ENCODE peak calls at places on chromosomes 6 and 20, in eight cellular contexts. One of them, this sample, is unnamed.

GRCh38 chr6:3453410-3453809 is 3.4 kb downstream of the SLC22A23 start:
- DNase-seq in heart right ventricle: no peak
- DNase-seq in GM23338: no peak
- DNase-seq in SJSA1: no peak
- DNase-seq in small intestine: peak; percentile 36
- DNase-seq in CD8-positive, alpha-beta T cell: no peak
- DNase-seq in mesendoderm: no peak
- DNase-seq in upper lobe of left lung: no peak
- DNase-seq in this sample: no peak

GRCh38 chr20:38210741-38211140 is 45.7 kb upstream of the TGM2 start:
- DNase-seq in heart right ventricle: no peak
- DNase-seq in GM23338: no peak
- DNase-seq in SJSA1: no peak
- DNase-seq in small intestine: no peak
- DNase-seq in CD8-positive, alpha-beta T cell: no peak
- DNase-seq in mesendoderm: no peak
- DNase-seq in upper lobe of left lung: no peak
- DNase-seq in this sample: no peak

GRCh38 chr6:125829433-125829832 is 38.7 kb downstream of the NCOA7 start:
- DNase-seq in heart right ventricle: no peak
- DNase-seq in GM23338: no peak
- DNase-seq in SJSA1: no peak
- DNase-seq in small intestine: peak; percentile 48
- DNase-seq in CD8-positive, alpha-beta T cell: no peak
- DNase-seq in mesendoderm: no peak
- DNase-seq in upper lobe of left lung: no peak
- DNase-seq in this sample: peak; percentile 75

GRCh38 chr20:59583428-59584277 is 20.7 kb upstream of the PHACTR3 start:
- DNase-seq in heart right ventricle: peak; percentile 75
- DNase-seq in GM23338: no peak
- DNase-seq in SJSA1: no peak
- DNase-seq in small intestine: no peak
- DNase-seq in CD8-positive, alpha-beta T cell: no peak
- DNase-seq in mesendoderm: no peak
- DNase-seq in upper lobe of left lung: no peak
- DNase-seq in this sample: no peak

GRCh38 chr6:109524129-109524528 is 41.1 kb upstream of the ZBTB24 start:
- DNase-seq in heart right ventricle: no peak
- DNase-seq in GM23338: peak; percentile 8
- DNase-seq in SJSA1: no peak
- DNase-seq in small intestine: no peak
- DNase-seq in CD8-positive, alpha-beta T cell: no peak
- DNase-seq in mesendoderm: no peak
- DNase-seq in upper lobe of left lung: no peak
- DNase-seq in this sample: no peak

GRCh38 chr6:39997101-39997635 is 62.9 kb upstream of the MOCS1 start:
- DNase-seq in heart right ventricle: no peak
- DNase-seq in GM23338: no peak
- DNase-seq in SJSA1: no peak
- DNase-seq in small intestine: no peak
- DNase-seq in CD8-positive, alpha-beta T cell: no peak
- DNase-seq in mesendoderm: no peak
- DNase-seq in upper lobe of left lung: no peak
- DNase-seq in this sample: no peak

GRCh38 chr20:52193886-52194545 is 2.4 kb upstream of the ZFP64 start:
- DNase-seq in heart right ventricle: no peak
- DNase-seq in GM23338: no peak
- DNase-seq in SJSA1: no peak
- DNase-seq in small intestine: peak; percentile 16
- DNase-seq in CD8-positive, alpha-beta T cell: no peak
- DNase-seq in mesendoderm: no peak
- DNase-seq in upper lobe of left lung: no peak
- DNase-seq in this sample: no peak

GRCh38 chr20:13325033-13325432 is 104.0 kb downstream of the ISM1 start:
- DNase-seq in heart right ventricle: no peak
- DNase-seq in GM23338: peak; percentile 80
- DNase-seq in SJSA1: peak; percentile 37
- DNase-seq in small intestine: peak; percentile 4
- DNase-seq in CD8-positive, alpha-beta T cell: no peak
- DNase-seq in mesendoderm: peak; percentile 79
- DNase-seq in upper lobe of left lung: peak; percentile 30
- DNase-seq in this sample: no peak

GRCh38 chr6:136371951-136372350 is 82.3 kb upstream of the BCLAF1 start:
- DNase-seq in heart right ventricle: no peak
- DNase-seq in GM23338: no peak
- DNase-seq in SJSA1: no peak
- DNase-seq in small intestine: no peak
- DNase-seq in CD8-positive, alpha-beta T cell: no peak
- DNase-seq in mesendoderm: no peak
- DNase-seq in upper lobe of left lung: no peak
- DNase-seq in this sample: no peak

GRCh38 chr6:3026811-3027626 is 27.3 kb downstream of the NQO2 start:
- DNase-seq in heart right ventricle: peak; percentile 16
- DNase-seq in GM23338: no peak
- DNase-seq in SJSA1: no peak
- DNase-seq in small intestine: peak; percentile 20
- DNase-seq in CD8-positive, alpha-beta T cell: no peak
- DNase-seq in mesendoderm: no peak
- DNase-seq in upper lobe of left lung: peak; percentile 42
- DNase-seq in this sample: peak; percentile 70

GRCh38 chr6:31007694-31008093 is 2.6 kb upstream of the MUC22 start:
- DNase-seq in heart right ventricle: no peak
- DNase-seq in GM23338: no peak
- DNase-seq in SJSA1: peak; percentile 64
- DNase-seq in small intestine: no peak
- DNase-seq in CD8-positive, alpha-beta T cell: no peak
- DNase-seq in mesendoderm: no peak
- DNase-seq in upper lobe of left lung: peak; percentile 25
- DNase-seq in this sample: no peak

GRCh38 chr6:108897371-108897770 is 49.1 kb downstream of the ARMC2 start:
- DNase-seq in heart right ventricle: peak; percentile 50
- DNase-seq in GM23338: no peak
- DNase-seq in SJSA1: no peak
- DNase-seq in small intestine: peak; percentile 53
- DNase-seq in CD8-positive, alpha-beta T cell: no peak
- DNase-seq in mesendoderm: no peak
- DNase-seq in upper lobe of left lung: no peak
- DNase-seq in this sample: no peak

GRCh38 chr6:74969591-74970267 is 236.1 kb downstream of the COL12A1 start:
- DNase-seq in heart right ventricle: no peak
- DNase-seq in GM23338: no peak
- DNase-seq in SJSA1: no peak
- DNase-seq in small intestine: no peak
- DNase-seq in CD8-positive, alpha-beta T cell: no peak
- DNase-seq in mesendoderm: no peak
- DNase-seq in upper lobe of left lung: no peak
- DNase-seq in this sample: no peak

GRCh38 chr6:44100088-44100550 is 27.1 kb downstream of the MRPL14 start:
- DNase-seq in heart right ventricle: peak; percentile 30
- DNase-seq in GM23338: peak; percentile 53
- DNase-seq in SJSA1: no peak
- DNase-seq in small intestine: peak; percentile 61
- DNase-seq in CD8-positive, alpha-beta T cell: no peak
- DNase-seq in mesendoderm: peak; percentile 54
- DNase-seq in upper lobe of left lung: no peak
- DNase-seq in this sample: no peak

GRCh38 chr6:50147371-50147770 is 97.6 kb upstream of the DEFB112 start:
- DNase-seq in heart right ventricle: no peak
- DNase-seq in GM23338: no peak
- DNase-seq in SJSA1: no peak
- DNase-seq in small intestine: no peak
- DNase-seq in CD8-positive, alpha-beta T cell: no peak
- DNase-seq in mesendoderm: no peak
- DNase-seq in upper lobe of left lung: no peak
- DNase-seq in this sample: no peak

GRCh38 chr20:10861619-10862018 is 187.8 kb upstream of the JAG1 start:
- DNase-seq in heart right ventricle: no peak
- DNase-seq in GM23338: no peak
- DNase-seq in SJSA1: peak; percentile 23
- DNase-seq in small intestine: peak; percentile 67
- DNase-seq in CD8-positive, alpha-beta T cell: no peak
- DNase-seq in mesendoderm: no peak
- DNase-seq in upper lobe of left lung: no peak
- DNase-seq in this sample: no peak

GRCh38 chr20:31566332-31566657 is 38.8 kb upstream of the ID1 start:
- DNase-seq in heart right ventricle: no peak
- DNase-seq in GM23338: no peak
- DNase-seq in SJSA1: no peak
- DNase-seq in small intestine: no peak
- DNase-seq in CD8-positive, alpha-beta T cell: no peak
- DNase-seq in mesendoderm: no peak
- DNase-seq in upper lobe of left lung: no peak
- DNase-seq in this sample: no peak

GRCh38 chr6:161943561-161943960 is 669.7 kb upstream of the AGPAT4 start:
- DNase-seq in heart right ventricle: no peak
- DNase-seq in GM23338: no peak
- DNase-seq in SJSA1: no peak
- DNase-seq in small intestine: no peak
- DNase-seq in CD8-positive, alpha-beta T cell: no peak
- DNase-seq in mesendoderm: no peak
- DNase-seq in upper lobe of left lung: no peak
- DNase-seq in this sample: no peak

GRCh38 chr6:126947070-126947469 is 171.4 kb upstream of the RSPO3 start:
- DNase-seq in heart right ventricle: no peak
- DNase-seq in GM23338: no peak
- DNase-seq in SJSA1: no peak
- DNase-seq in small intestine: no peak
- DNase-seq in CD8-positive, alpha-beta T cell: no peak
- DNase-seq in mesendoderm: no peak
- DNase-seq in upper lobe of left lung: no peak
- DNase-seq in this sample: no peak

GRCh38 chr6:87558446-87558845 is 31.3 kb downstream of the RARS2 start:
- DNase-seq in heart right ventricle: no peak
- DNase-seq in GM23338: no peak
- DNase-seq in SJSA1: peak; percentile 69
- DNase-seq in small intestine: no peak
- DNase-seq in CD8-positive, alpha-beta T cell: no peak
- DNase-seq in mesendoderm: no peak
- DNase-seq in upper lobe of left lung: no peak
- DNase-seq in this sample: no peak

GRCh38 chr6:34393191-34393967 is 910 bp upstream of the NUDT3 start:
- DNase-seq in heart right ventricle: no peak
- DNase-seq in GM23338: no peak
- DNase-seq in SJSA1: no peak
- DNase-seq in small intestine: no peak
- DNase-seq in CD8-positive, alpha-beta T cell: no peak
- DNase-seq in mesendoderm: no peak
- DNase-seq in upper lobe of left lung: peak; percentile 32
- DNase-seq in this sample: no peak

GRCh38 chr6:41366150-41366549 is 30.7 kb downstream of the NCR2 start:
- DNase-seq in heart right ventricle: no peak
- DNase-seq in GM23338: no peak
- DNase-seq in SJSA1: no peak
- DNase-seq in small intestine: no peak
- DNase-seq in CD8-positive, alpha-beta T cell: no peak
- DNase-seq in mesendoderm: no peak
- DNase-seq in upper lobe of left lung: no peak
- DNase-seq in this sample: no peak

GRCh38 chr6:11328613-11329247 is 96.3 kb upstream of the NEDD9 start:
- DNase-seq in heart right ventricle: no peak
- DNase-seq in GM23338: no peak
- DNase-seq in SJSA1: no peak
- DNase-seq in small intestine: no peak
- DNase-seq in CD8-positive, alpha-beta T cell: no peak
- DNase-seq in mesendoderm: no peak
- DNase-seq in upper lobe of left lung: no peak
- DNase-seq in this sample: no peak

GRCh38 chr6:130943738-130944137 is 116.5 kb downstream of the SMLR1 start:
- DNase-seq in heart right ventricle: no peak
- DNase-seq in GM23338: no peak
- DNase-seq in SJSA1: no peak
- DNase-seq in small intestine: peak; percentile 76
- DNase-seq in CD8-positive, alpha-beta T cell: no peak
- DNase-seq in mesendoderm: no peak
- DNase-seq in upper lobe of left lung: no peak
- DNase-seq in this sample: no peak
- H3K27ac ChIP-seq in heart right ventricle: no peak overlapping the region
- H3K27ac ChIP-seq in GM23338: no peak overlapping the region
- H3K27ac ChIP-seq in SJSA1: no peak overlapping the region
- H3K27ac ChIP-seq in small intestine: no peak overlapping the region
- H3K27ac ChIP-seq in CD8-positive, alpha-beta T cell: no peak overlapping the region
- H3K27ac ChIP-seq in mesendoderm: no peak overlapping the region
- H3K27ac ChIP-seq in upper lobe of left lung: no peak overlapping the region
- H3K27ac ChIP-seq in this sample: no peak overlapping the region

GRCh38 chr20:19834287-19834686 is 76.2 kb downstream of the RIN2 start:
- DNase-seq in heart right ventricle: no peak
- DNase-seq in GM23338: no peak
- DNase-seq in SJSA1: no peak
- DNase-seq in small intestine: no peak
- DNase-seq in CD8-positive, alpha-beta T cell: no peak
- DNase-seq in mesendoderm: no peak
- DNase-seq in upper lobe of left lung: no peak
- DNase-seq in this sample: no peak
- H3K27me3 ChIP-seq in heart right ventricle: no peaks in the 10 kb centered on the region
- H3K27me3 ChIP-seq in GM23338: no peaks in the 10 kb centered on the region
- H3K27me3 ChIP-seq in SJSA1: no peaks in the 10 kb centered on the region
- H3K27me3 ChIP-seq in small intestine: no peaks in the 10 kb centered on the region
- H3K27me3 ChIP-seq in CD8-positive, alpha-beta T cell: no peaks in the 10 kb centered on the region
- H3K27me3 ChIP-seq in mesendoderm: no peaks in the 10 kb centered on the region
- H3K27me3 ChIP-seq in upper lobe of left lung: no peaks in the 10 kb centered on the region
- H3K27me3 ChIP-seq in this sample: no peaks in the 10 kb centered on the region

DNA sequence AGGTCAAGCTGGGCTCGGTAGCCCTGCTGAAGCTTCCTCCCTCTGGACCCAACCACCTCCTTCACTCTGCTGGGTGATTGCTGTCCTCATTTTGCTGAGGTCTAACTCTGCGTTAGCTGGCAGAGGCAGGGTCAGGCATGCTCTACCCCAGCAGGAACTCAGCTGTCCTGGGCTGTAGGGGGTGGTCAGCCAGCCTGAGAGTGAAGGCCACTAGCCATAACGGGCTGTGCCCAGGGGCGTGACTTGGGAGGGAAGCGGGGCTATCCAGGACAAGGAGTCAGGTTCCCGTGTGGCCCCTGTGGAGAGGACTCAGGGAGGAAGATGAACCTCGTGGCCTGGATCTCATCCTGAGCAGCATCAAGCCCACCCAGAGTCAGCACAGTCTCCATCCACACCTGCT is 761 bp downstream of the CST5 start:
- DNase-seq in heart right ventricle: no peak
- DNase-seq in GM23338: no peak
- DNase-seq in SJSA1: no peak
- DNase-seq in small intestine: no peak
- DNase-seq in CD8-positive, alpha-beta T cell: no peak
- DNase-seq in mesendoderm: no peak
- DNase-seq in upper lobe of left lung: no peak
- DNase-seq in this sample: no peak
- H3K4me1 ChIP-seq in heart right ventricle: no peaks in the 10 kb centered on the region
- H3K4me1 ChIP-seq in GM23338: no peaks in the 10 kb centered on the region
- H3K4me1 ChIP-seq in SJSA1: peaks cover 6% of the 10 kb centered on the region
- H3K4me1 ChIP-seq in small intestine: no peaks in the 10 kb centered on the region
- H3K4me1 ChIP-seq in CD8-positive, alpha-beta T cell: peaks cover 6% of the 10 kb centered on the region
- H3K4me1 ChIP-seq in mesendoderm: no peaks in the 10 kb centered on the region
- H3K4me1 ChIP-seq in upper lobe of left lung: peaks cover 11% of the 10 kb centered on the region
- H3K4me1 ChIP-seq in this sample: no peaks in the 10 kb centered on the region

DNA sequence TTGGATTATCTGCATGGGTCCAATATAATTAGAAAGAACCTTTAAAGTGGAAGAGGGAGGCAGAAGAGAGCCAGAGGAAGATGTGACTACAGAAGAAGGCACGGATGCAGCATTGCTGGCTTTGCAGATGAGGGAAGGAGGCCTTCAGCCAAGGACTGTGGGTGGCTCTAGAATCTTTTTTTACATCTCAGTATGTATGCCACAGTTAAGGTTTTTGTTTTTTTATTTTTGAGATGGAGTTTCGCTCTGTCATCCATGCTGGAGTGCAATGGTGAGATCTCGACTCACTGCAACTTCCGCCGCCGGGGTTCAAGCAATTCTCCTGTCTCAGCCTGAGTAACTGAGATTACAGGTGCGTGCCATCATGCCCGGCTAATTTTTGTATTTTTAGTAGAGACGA is 49.3 kb downstream of the MCM8 start:
- DNase-seq in heart right ventricle: no peak
- DNase-seq in GM23338: no peak
- DNase-seq in SJSA1: no peak
- DNase-seq in small intestine: no peak
- DNase-seq in CD8-positive, alpha-beta T cell: no peak
- DNase-seq in mesendoderm: no peak
- DNase-seq in upper lobe of left lung: no peak
- DNase-seq in this sample: no peak
- H3K27ac ChIP-seq in heart right ventricle: no peak overlapping the region
- H3K27ac ChIP-seq in GM23338: no peak overlapping the region
- H3K27ac ChIP-seq in SJSA1: no peak overlapping the region
- H3K27ac ChIP-seq in small intestine: no peak overlapping the region
- H3K27ac ChIP-seq in CD8-positive, alpha-beta T cell: no peak overlapping the region
- H3K27ac ChIP-seq in mesendoderm: no peak overlapping the region
- H3K27ac ChIP-seq in upper lobe of left lung: no peak overlapping the region
- H3K27ac ChIP-seq in this sample: no peak overlapping the region